ENCODE peak calls at places on chromosome 14, in four cellular contexts. G is pancreas, T is testis, U is colonic mucosa. Y is an unnamed sample.

GRCh38 chr14:68247867-68248266 is 428.3 kb downstream of the RAD51B start:
- DNase-seq in G (no peak), T (no peak), U (peak; percentile 40), Y (no peak)

GRCh38 chr14:62957562-62957961 is 87.7 kb downstream of the KCNH5 start:
- DNase-seq in G (no peak), T (no peak), U (no peak), Y (no peak)

GRCh38 chr14:96038558-96038919 is 623 bp upstream of the C14orf132 start:
- DNase-seq in G (no peak), T (no peak), U (no peak), Y (no peak)

GRCh38 chr14:104698688-104699425 is 9.4 kb downstream of the INF2 start:
- DNase-seq in G (no peak), T (peak; percentile 86), U (no peak), Y (no peak)

GRCh38 chr14:104142136-104143041 is 4.0 kb downstream of the KIF26A start:
- DNase-seq in G (peak; percentile 51), T (no peak), U (no peak), Y (no peak)

GRCh38 chr14:92670177-92670576 is 78.2 kb downstream of the LGMN start:
- DNase-seq in G (no peak), T (no peak), U (no peak), Y (no peak)

GRCh38 chr14:46964378-46964777 is 312.8 kb upstream of the RPL10L start:
- DNase-seq in G (no peak), T (no peak), U (no peak), Y (no peak)

GRCh38 chr14:104084251-104085002 is 1.1 kb upstream of the ASPG start:
- DNase-seq in G (no peak), T (no peak), U (no peak), Y (no peak)

GRCh38 chr14:104510794-104511611 is 68.6 kb upstream of the C14orf180 start:
- DNase-seq in G (peak; percentile 72), T (no peak), U (no peak), Y (no peak)

GRCh38 chr14:50667491-50668007 is 557 bp downstream of the SAV1 start:
- DNase-seq in G (peak; percentile 75), T (peak; percentile 66), U (peak; percentile 61), Y (peak; percentile 5)

GRCh38 chr14:21036746-21037145 is 2.1 kb upstream of the RNASE13 start:
- DNase-seq in G (no peak), T (no peak), U (no peak), Y (no peak)

GRCh38 chr14:99966030-99966429 is 99.2 kb upstream of the EVL start:
- DNase-seq in G (no peak), T (no peak), U (no peak), Y (no peak)

GRCh38 chr14:104634886-104635570 is 30.5 kb upstream of the TMEM179 start:
- DNase-seq in G (no peak), T (no peak), U (no peak), Y (no peak)

GRCh38 chr14:36585100-36585499 is 2.7 kb upstream of the NKX2-8 start:
- DNase-seq in G (no peak), T (no peak), U (no peak), Y (no peak)
- H3K27me3 ChIP-seq in G (peaks cover 15% of the 10 kb centered on the region), T (no peaks in the 10 kb centered on the region), U (peaks cover 55% of the 10 kb centered on the region), Y (no peaks in the 10 kb centered on the region)

GRCh38 chr14:49364752-49365117 is 221.4 kb downstream of the RPS29 start:
- DNase-seq in G (no peak), T (no peak), U (no peak), Y (no peak)
- H3K4me3 ChIP-seq in G (no peak overlapping the region), T (no peak overlapping the region), U (no peak overlapping the region), Y (no peak overlapping the region)

DNA sequence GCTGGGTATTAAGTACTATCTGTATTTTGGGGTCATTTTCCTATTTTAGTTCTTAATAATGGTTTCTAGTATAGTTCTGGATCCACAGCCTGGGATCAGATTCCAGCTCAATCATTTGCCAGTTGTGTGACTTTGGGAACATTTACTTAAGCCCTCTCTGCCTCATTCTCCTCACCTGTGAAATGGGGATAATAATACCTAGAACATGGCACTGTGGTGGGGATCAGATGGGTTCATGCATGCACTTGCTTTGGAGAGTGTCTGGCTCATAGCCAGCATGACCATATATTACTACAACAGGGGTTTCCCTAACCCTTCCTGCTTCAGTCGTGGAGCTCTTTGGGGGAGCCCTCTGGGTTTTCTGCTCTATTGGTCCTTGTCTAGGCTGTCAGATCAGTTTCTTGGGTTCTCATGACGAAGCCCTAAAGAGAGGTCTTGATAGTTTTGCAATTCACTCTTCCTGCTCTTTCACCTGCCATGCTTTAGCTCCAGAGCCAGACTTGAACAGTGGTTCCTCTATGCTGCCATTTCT is 34.1 kb upstream of the SMOC1 start:
- DNase-seq in G (no peak), T (no peak), U (no peak), Y (no peak)
- H3K27me3 ChIP-seq in G (no peaks in the 10 kb centered on the region), T (no peaks in the 10 kb centered on the region), U (no peaks in the 10 kb centered on the region), Y (no peaks in the 10 kb centered on the region)

GRCh38 chr14:89495718-89496117 is 78.7 kb upstream of the FOXN3 start:
- DNase-seq in G (no peak), T (no peak), U (no peak), Y (no peak)

GRCh38 chr14:89493877-89494634 is 77.0 kb upstream of the FOXN3 start:
- DNase-seq in G (no peak), T (no peak), U (no peak), Y (no peak)

GRCh38 chr14:89491701-89492381 is 74.8 kb upstream of the FOXN3 start:
- DNase-seq in G (no peak), T (no peak), U (no peak), Y (no peak)

GRCh38 chr14:89489796-89490506 is 72.9 kb upstream of the FOXN3 start:
- DNase-seq in G (no peak), T (peak; percentile 36), U (no peak), Y (no peak)

GRCh38 chr14:89493406-89493805 is 76.4 kb upstream of the FOXN3 start:
- DNase-seq in G (no peak), T (no peak), U (no peak), Y (no peak)
- H3K4me3 ChIP-seq in G (no peak overlapping the region), T (no peak overlapping the region), U (no peak overlapping the region), Y (no peak overlapping the region)

DNA sequence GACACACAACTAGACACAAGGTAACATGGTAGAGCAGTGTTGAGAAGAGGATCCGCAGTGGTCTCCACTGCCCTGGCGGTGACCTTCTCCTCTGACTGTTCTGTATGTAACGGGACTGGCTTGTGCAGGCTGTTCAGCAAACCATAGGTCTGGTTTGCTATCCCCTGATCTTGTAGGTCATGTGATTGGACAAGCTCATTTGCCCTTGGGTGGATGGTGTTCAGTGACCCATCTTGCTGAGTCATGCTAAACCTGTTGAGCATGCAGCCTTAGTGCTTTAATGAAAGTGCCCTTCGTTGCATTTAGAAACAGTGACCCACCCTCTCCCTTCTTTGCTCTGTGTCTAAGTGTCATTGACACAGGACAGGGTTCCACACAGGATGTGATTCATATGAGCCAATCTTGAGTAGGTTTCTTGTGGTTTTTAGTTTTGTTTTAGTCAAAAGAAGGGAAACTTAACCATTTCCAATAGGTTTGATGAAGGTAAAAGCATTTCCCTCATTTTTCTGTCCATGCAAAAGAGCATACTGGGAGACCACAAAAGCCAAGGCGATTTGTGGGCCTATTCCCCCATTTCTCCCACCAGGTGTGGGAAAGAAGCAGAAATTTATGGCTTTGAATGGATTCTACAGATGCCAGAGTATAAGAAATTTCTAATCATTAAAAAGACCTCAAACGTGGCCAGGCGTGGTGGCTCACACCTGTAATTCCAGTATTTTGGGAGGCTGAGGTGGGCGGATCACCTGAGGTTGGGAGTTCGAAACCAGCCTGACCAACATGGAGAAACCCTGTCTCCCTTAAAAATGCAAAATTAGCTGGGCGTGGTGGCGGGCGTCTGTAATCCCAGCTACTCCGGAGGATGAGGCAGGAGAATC is 32.6 kb upstream of the HIF1A start:
- DNase-seq in G (no peak), T (no peak), U (peak; percentile 41), Y (peak; percentile 29)
- H3K27me3 ChIP-seq in G (no peaks in the 10 kb centered on the region), T (no peaks in the 10 kb centered on the region), U (no peaks in the 10 kb centered on the region), Y (no peaks in the 10 kb centered on the region)

GRCh38 chr14:90880282-90880681 is 64.1 kb upstream of the TTC7B start:
- DNase-seq in G (no peak), T (no peak), U (no peak), Y (no peak)

GRCh38 chr14:90886297-90886830 is 70.1 kb upstream of the TTC7B start:
- DNase-seq in G (no peak), T (no peak), U (no peak), Y (no peak)

GRCh38 chr14:90883782-90884181 is 67.6 kb upstream of the TTC7B start:
- DNase-seq in G (no peak), T (no peak), U (no peak), Y (no peak)

GRCh38 chr14:90883197-90883596 is 67.0 kb upstream of the TTC7B start:
- DNase-seq in G (no peak), T (no peak), U (no peak), Y (no peak)
- H3K4me3 ChIP-seq in G (no peak overlapping the region), T (no peak overlapping the region), U (no peak overlapping the region), Y (no peak overlapping the region)

Y was measured in CD8-positive, alpha-beta T cell.